ENCODE peak calls at places on chromosomes 5 and 9, in ten cellular contexts. N is endothelial cell of umbilical vein, X is uterus, B is prostate gland, W is ovary, I is body of pancreas, H is HepG2, V is GM12878, C is suprapubic skin, U is adrenal gland. M is an unnamed sample. For H3K4me1, the result is how much of the 10 kb centered on the place peaks cover.

GRCh38 chr5:175713930-175714329 is 56.1 kb downstream of the HRH2 start:
- DNase-seq in V (no peak), C (peak), B (no peak), U (no peak), N (no peak), X (no peak), W (no peak), H (no peak), I (no peak), M (peak)

GRCh38 chr5:171882118-171882517 is 96.5 kb downstream of the SMIM23 start:
- DNase-seq in U (no peak), B (no peak), X (no peak), I (no peak), H (no peak), N (no peak), C (no peak), V (no peak), W (no peak), M (no peak)

GRCh38 chr5:123176938-123177275 is 87.9 kb downstream of the PRDM6 start:
- DNase-seq in V (no peak), U (no peak), X (no peak), B (no peak), C (no peak), N (no peak), W (no peak), I (no peak), H (no peak), M (no peak)

GRCh38 chr5:17190799-17191391 is 26.5 kb upstream of the BASP1 start:
- DNase-seq in W (no peak), X (no peak), I (no peak), U (no peak), C (no peak), N (peak), V (no peak), B (no peak), H (no peak), M (no peak)

GRCh38 chr9:40907657-40908624 is 220.5 kb downstream of the FOXD4L6 start:
- DNase-seq in V (no peak), N (no peak), I (no peak), W (no peak), B (no peak), H (no peak), X (no peak), U (no peak), C (no peak), M (no peak)

GRCh38 chr9:117546894-117547293 is 132.0 kb upstream of the ASTN2 start:
- DNase-seq in W (no peak), U (no peak), V (no peak), H (no peak), N (peak), I (peak), X (no peak), B (peak), C (no peak), M (no peak)

GRCh38 chr5:81549123-81549522 is 155.2 kb upstream of the ACOT12 start:
- DNase-seq in B (no peak), H (no peak), I (no peak), U (no peak), V (no peak), N (no peak), X (no peak), C (no peak), W (no peak), M (no peak)

GRCh38 chr5:109529520-109529919 is 119.7 kb upstream of the PJA2 start:
- DNase-seq in B (peak), U (peak), V (no peak), X (no peak), H (no peak), C (no peak), W (peak), I (peak), N (no peak), M (no peak)

GRCh38 chr9:87054999-87055686 is 107.8 kb upstream of the GAS1 start:
- DNase-seq in W (no peak), I (no peak), B (no peak), C (no peak), N (no peak), U (no peak), H (no peak), V (no peak), X (no peak), M (no peak)

GRCh38 chr5:177336112-177336511 is 15.4 kb downstream of the LMAN2 start:
- DNase-seq in N (peak), W (no peak), H (peak), X (no peak), V (no peak), C (no peak), U (no peak), I (peak), B (no peak), M (peak)

GRCh38 chr9:87678650-87679355 is 47.1 kb upstream of the CTSL start:
- DNase-seq in I (peak), N (peak), U (peak), V (no peak), W (no peak), B (peak), H (peak), X (peak), C (no peak), M (no peak)

GRCh38 chr9:119009253-119009652 is 360.0 kb downstream of the BRINP1 start:
- DNase-seq in X (no peak), V (no peak), H (no peak), C (no peak), I (no peak), W (no peak), B (no peak), U (no peak), N (no peak), M (no peak)

GRCh38 chr9:72390896-72391295 is 25.9 kb upstream of the ZFAND5 start:
- DNase-seq in C (no peak), X (no peak), B (no peak), N (no peak), I (no peak), H (no peak), V (no peak), U (no peak), W (no peak), M (no peak)

GRCh38 chr5:67002832-67003231 is 193.8 kb downstream of the CD180 start:
- DNase-seq in X (no peak), H (peak), B (no peak), C (no peak), I (no peak), W (no peak), U (no peak), V (no peak), N (no peak), M (no peak)

GRCh38 chr5:67006152-67006848 is 190.3 kb downstream of the CD180 start:
- DNase-seq in B (no peak), V (no peak), X (no peak), U (no peak), I (no peak), C (no peak), H (no peak), N (no peak), W (no peak), M (no peak)

GRCh38 chr5:67004730-67005350 is 191.8 kb downstream of the CD180 start:
- DNase-seq in I (no peak), V (no peak), B (no peak), N (peak), W (no peak), X (no peak), H (no peak), C (no peak), U (no peak), M (no peak)

GRCh38 chr5:67003373-67003905 is 193.2 kb downstream of the CD180 start:
- DNase-seq in X (no peak), V (no peak), W (no peak), C (no peak), H (no peak), I (no peak), N (no peak), U (no peak), B (no peak), M (no peak)

GRCh38 chr5:67003906-67004729 is 192.5 kb downstream of the CD180 start:
- DNase-seq in H (peak), N (peak), W (peak), V (peak), C (peak), U (peak), X (peak), I (peak), B (peak), M (peak)
- TF ChIP-seq POLR2A in H (peak), N (peak), W (no peak), V (no peak), C (peak), U (peak), X (peak), I (peak), B (peak), M (no peak)

DNA sequence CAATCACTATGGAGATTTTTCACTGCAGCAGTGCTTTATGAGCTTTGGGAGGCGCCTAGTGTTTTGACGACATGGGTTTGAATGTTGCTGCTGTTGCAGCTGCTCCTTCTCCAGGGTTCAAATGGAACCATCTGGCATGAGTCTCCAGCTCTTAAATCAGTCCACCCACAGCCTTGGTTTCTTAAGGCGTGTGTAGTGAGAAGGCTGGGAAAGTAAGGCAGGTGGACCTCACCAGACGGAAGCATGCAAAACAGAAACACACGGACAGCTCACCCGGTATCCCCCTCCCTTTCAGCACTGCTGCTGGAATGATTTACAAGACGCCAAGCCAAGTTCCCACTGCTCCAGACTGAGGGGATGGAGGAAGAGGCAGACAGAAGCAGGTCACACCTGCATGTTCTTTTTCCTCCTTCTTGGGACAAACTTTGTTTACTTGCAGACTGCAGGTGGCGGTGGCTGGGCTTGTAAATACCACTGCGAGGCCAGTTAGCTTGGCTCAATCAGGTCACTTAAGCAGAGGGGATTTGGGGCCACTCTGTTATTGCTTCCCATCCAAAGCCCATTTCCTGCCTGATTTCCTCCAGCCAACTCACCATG is 47.4 kb downstream of the ADAM19 start:
- DNase-seq in V (no peak), H (no peak), U (no peak), N (peak), X (peak), I (no peak), W (no peak), B (no peak), C (no peak), M (no peak)
- H3K4me3 ChIP-seq in V (no peak), H (no peak), U (no peak), N (no peak), X (no peak), I (no peak), W (no peak), B (no peak), C (no peak), M (no peak)

GRCh38 chr5:124742521-124742920 is 3.9 kb downstream of the ZNF608 start:
- DNase-seq in B (no peak), N (no peak), I (no peak), V (no peak), X (no peak), U (no peak), H (no peak), W (no peak), C (no peak), M (no peak)
- H3K4me1 ChIP-seq in B (under half), N (under half), I (half or more), V (under half), X (under half), U (half or more), H (under half), W (under half), C (half or more), M (half or more)

GRCh38 chr5:134046330-134046729 is 41.6 kb upstream of the VDAC1 start:
- DNase-seq in N (no peak), I (no peak), H (peak), X (no peak), C (no peak), V (no peak), W (no peak), U (no peak), B (no peak), M (no peak)
- TF ChIP-seq POLR2A in N (no peak), I (no peak), H (no peak), X (no peak), C (no peak), V (no peak), W (no peak), U (no peak), B (no peak), M (no peak)

GRCh38 chr9:130665431-130666392 is 1.3 kb downstream of the PRDM12 start:
- DNase-seq in C (no peak), H (no peak), N (no peak), I (no peak), W (no peak), V (no peak), X (no peak), U (no peak), B (no peak), M (no peak)
- H3K4me3 ChIP-seq in C (peak), H (no peak), N (no peak), I (no peak), W (no peak), V (no peak), X (no peak), U (no peak), B (no peak), M (no peak)

GRCh38 chr9:133369923-133370322 is 5.9 kb downstream of the SURF4 start:
- DNase-seq in C (no peak), U (no peak), H (no peak), W (no peak), I (no peak), V (no peak), X (no peak), B (no peak), N (no peak), M (no peak)
- H3K4me1 ChIP-seq in C (half or more), U (half or more), H (half or more), W (under half), I (half or more), V (under half), X (half or more), B (under half), N (under half), M (half or more)

GRCh38 chr9:4828776-4829175 is 36.0 kb downstream of the RCL1 start:
- DNase-seq in I (peak), U (peak), H (peak), X (no peak), B (no peak), W (no peak), N (peak), V (no peak), C (no peak), M (no peak)
- TF ChIP-seq POLR2A in I (no peak), U (no peak), H (no peak), X (no peak), B (no peak), W (no peak), N (no peak), V (no peak), C (no peak), M (no peak)

GRCh38 chr9:93952119-93952783 is 2.9 kb downstream of the BARX1 start:
- DNase-seq in N (no peak), B (no peak), U (no peak), C (no peak), W (no peak), I (no peak), X (no peak), H (no peak), V (no peak), M (no peak)

GRCh38 chr9:93951655-93952118 is 3.5 kb downstream of the BARX1 start:
- DNase-seq in V (no peak), W (no peak), H (no peak), C (no peak), I (no peak), N (no peak), U (no peak), X (no peak), B (no peak), M (no peak)

GRCh38 chr9:93949073-93949693 is 6.0 kb downstream of the BARX1 start:
- DNase-seq in C (no peak), N (no peak), I (no peak), V (no peak), B (no peak), X (no peak), U (no peak), H (no peak), W (no peak), M (no peak)

GRCh38 chr9:93949694-93950449 is 5.3 kb downstream of the BARX1 start:
- DNase-seq in H (no peak), U (no peak), X (no peak), B (no peak), V (no peak), N (no peak), I (no peak), W (no peak), C (no peak), M (no peak)

DNA sequence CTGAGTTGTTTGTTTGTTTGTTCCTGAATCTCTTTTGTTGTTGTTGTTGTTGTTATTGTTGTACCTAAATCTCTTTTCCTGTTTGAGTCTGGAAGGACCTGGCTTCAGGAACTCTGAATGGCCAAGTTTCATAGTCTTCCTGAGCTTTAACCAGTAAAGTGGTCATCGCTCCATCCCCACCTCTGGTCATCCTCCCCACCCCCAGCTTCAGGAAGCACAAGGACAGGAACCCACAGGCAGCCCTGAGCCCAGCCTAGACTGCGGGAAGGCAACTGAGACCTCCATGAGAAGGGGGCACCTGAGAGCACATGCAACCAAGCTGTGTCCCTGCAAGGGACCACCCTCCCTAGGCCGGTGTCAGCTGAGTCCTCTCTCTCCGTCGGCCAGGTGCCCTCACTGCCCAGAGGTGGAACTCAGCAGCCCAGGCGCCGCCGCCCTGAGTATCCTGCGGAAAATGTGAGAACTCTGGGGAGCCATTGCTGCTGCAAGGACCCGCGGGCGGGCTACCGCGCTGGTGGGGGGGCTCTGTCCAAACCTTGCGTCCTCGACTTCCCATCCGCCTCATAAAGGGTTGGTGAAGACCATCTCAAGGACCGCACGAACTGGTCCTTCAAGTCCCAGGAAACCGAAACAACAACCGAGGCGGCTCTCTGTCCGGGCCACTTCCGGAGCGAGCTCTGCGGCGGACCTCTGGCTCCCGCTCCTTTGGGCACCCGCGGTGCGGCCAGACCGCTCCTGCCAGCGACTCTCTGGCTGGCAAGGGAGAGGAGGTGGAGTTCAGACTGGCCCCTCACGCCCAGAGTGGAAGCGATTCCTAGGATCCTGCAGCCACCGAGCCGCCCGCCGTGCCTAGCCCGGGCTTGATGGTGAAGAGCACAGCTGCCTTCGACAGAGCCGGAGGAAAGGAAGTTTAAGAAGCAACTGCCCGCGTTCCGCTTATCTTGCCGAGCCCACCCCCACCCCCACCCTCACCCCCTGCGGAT is 4.2 kb downstream of the BARX1 start:
- DNase-seq in V (no peak), X (no peak), U (no peak), I (peak), W (no peak), B (peak), C (no peak), N (no peak), H (no peak), M (no peak)
- H3K4me3 ChIP-seq in V (no peak), X (peak), U (peak), I (peak), W (peak), B (peak), C (peak), N (no peak), H (peak), M (peak)

DNA sequence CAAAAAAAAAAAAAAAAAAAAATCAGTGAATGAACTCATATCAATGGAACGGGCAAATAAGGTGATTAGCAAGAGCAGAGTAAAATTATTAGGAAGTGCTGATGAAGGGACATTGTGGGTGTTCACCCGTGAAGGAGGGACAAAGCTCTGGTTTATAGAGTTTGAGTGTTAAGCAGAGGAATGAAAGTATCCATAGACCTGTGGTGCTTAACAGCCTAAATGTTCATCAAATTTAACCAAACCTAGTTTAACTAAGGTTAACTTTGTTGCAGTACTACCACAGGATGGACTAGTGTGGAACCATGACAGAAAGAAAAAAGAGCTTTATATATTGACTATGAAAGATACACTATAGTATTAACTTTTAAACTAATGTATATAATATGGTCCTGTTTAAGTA is 44.1 kb upstream of the TNFAIP8 start:
- DNase-seq in U (no peak), W (no peak), N (no peak), C (no peak), H (no peak), X (no peak), V (no peak), I (no peak), B (no peak), M (no peak)
- H3K4me1 ChIP-seq in U (under half), W (under half), N (under half), C (under half), H (under half), X (under half), V (half or more), I (under half), B (under half), M (half or more)

DNA sequence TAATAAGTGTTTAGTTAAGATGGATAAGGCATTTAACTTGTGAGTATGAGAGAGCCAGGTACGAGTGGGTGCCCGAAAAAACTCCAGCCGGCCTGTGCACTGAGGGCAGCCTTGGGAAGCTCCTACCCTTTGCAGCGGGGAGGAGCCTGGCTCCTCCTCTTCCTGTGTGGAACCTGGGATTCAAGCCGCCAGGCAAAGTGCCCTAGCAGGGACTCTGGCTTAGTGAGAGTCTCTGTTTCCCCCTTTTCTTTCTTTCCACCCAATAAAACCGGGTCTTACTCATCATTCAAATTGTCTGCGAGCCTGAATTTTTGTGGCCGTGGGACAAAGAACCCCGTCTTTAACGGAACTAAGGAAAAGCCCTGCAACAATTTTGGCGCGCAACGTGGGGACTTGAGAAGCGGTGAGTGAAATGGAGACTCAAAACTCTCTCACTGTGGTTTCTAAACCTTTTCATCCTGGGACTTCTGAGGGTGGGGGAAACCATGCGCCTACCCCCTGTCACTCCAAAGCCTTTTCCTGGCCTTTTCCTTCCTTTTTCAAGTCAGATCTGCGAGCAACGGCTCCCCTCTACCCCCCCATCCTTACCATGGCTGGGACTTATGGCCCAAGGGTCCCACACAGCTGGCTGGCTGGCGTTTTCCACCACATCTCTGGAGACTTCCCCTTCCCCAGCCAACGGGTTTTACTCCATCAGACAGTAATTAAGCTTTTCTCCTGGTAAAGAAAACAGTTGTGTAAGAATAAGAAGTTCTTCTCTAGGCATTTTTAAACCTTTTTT is 535.7 kb upstream of the ACO1 start:
- DNase-seq in W (no peak), X (no peak), C (no peak), B (no peak), N (no peak), I (no peak), U (no peak), H (peak), V (no peak), M (no peak)
- TF ChIP-seq POLR2A in W (no peak), X (no peak), C (no peak), B (no peak), N (no peak), I (no peak), U (no peak), H (peak), V (no peak), M (no peak)

M was measured in spleen.